ENCODE peak calls at places on chromosomes 2 and 18, in five cellular contexts. J is neuronal stem cell, L is H1, H is H9, W is trophoblast cell. Y is an unnamed sample.

GRCh38 chr18:470661-471501 is 29.6 kb downstream of the COLEC12 start:
- DNase-seq in J (no peak), H (no peak), L (no peak), W (peak), Y (peak)

GRCh38 chr2:113979172-113980128 is 89.6 kb downstream of the ACTR3 start:
- DNase-seq in H (peak), W (peak), L (peak), J (no peak), Y (no peak)

GRCh38 chr18:13319629-13320028 is 101.1 kb downstream of the LDLRAD4 start:
- DNase-seq in W (no peak), L (no peak), H (no peak), J (no peak), Y (no peak)

GRCh38 chr2:68921646-68922045 is 31.0 kb downstream of the GKN2 start:
- DNase-seq in W (no peak), H (no peak), J (no peak), L (no peak), Y (no peak)

GRCh38 chr2:88959480-88960204 is 268.2 kb downstream of the RPIA start:
- DNase-seq in J (no peak), H (no peak), L (no peak), W (peak), Y (no peak)

GRCh38 chr2:98623657-98624056 is 15.3 kb downstream of the UNC50 start:
- DNase-seq in L (no peak), W (no peak), H (no peak), J (no peak), Y (no peak)

GRCh38 chr2:177363332-177363731 is 29.2 kb upstream of the AGPS start:
- DNase-seq in W (no peak), J (no peak), L (no peak), H (no peak), Y (no peak)

GRCh38 chr2:165313448-165313847 is 74.2 kb downstream of the SCN2A start:
- DNase-seq in L (no peak), H (no peak), W (no peak), J (no peak), Y (no peak)

GRCh38 chr2:30915485-30915884 is 108.2 kb upstream of the CAPN13 start:
- DNase-seq in L (peak), W (peak), H (peak), J (peak), Y (no peak)

DNA sequence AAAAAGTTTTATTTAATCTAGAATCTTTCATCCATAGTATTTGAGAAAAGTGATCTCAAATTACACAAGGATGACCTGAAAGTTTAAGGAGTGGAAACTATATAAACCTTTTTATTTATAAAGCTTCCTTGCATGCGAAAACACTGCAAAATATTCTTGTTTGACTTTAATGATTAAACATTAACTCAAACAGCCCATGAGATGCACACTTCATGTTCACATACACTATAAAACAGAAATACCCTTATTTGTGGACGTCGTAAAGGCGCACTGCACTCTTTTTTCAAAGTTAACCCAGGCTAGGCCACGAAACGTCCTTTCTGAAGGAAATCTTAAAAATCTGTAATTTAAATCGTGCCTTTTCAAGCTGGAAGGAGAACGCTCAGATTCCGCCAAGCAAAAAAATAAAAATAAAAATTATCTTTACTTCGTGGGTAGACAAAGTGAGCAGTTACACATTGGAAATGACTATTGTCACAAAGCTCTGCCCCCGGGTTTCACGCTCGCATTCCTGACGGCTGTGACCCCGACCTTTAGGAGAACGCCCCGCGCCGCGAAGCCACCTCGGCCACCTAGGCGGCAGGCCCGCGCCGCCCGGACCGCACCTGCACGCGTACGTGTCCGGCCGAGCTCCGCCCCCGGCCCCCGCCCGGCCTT is 723 bp downstream of the FAM168B start:
- DNase-seq in W (no peak), L (no peak), J (no peak), H (no peak), Y (peak)
- H2BK12ac ChIP-seq in W (no peak), L (no peak), J (no peak), H (no peak), Y (peak)

DNA sequence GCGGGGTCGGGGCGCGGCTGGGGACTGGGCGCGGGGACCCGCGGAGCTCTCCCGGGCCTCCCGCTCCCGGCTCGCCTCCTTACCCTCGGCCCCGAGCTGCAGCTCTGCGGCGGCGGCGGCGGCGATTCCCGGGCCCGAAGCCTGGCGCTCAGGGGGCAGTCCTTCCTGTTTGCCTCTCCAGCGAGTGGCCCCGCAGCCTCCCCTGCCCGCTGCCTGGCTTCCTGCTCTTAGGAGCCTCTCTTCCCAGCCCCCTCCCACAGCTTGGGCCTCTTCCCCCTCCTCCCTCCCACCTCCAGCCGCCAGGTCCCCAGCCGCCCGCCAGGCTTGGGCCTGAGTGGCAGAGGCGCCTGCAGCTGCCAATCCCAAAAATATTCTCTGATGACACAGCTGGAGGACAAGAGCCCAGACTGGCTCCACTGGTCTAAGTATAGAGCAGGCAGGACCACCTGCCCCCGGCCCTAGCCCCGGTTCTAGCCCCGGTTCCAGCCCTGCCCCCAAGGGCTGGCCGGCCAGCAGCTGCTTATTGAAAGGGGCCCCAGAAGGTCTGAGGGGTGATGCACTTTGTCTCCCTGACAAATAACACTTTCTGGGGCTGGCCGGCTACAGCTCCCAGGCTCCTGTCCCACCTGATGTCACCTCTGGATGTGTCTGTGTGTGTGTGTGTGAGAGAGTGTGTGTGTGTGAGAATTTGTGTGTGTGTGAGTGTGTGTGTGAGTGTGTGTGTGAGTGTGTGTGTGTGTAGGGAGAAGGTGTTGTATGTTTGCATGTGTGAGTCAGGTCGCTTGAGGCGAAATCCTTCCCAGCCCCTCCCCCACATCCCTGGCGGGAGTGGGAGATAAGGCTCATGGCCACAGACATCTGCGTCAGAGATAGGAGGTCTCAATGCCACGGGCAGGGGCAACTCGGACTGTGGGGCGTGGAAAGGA is at the start of gene OBSL1:
- DNase-seq in L (peak), W (peak), J (peak), H (peak), Y (peak)
- H2BK12ac ChIP-seq in L (peak), W (peak), J (peak), H (no peak), Y (peak)

DNA sequence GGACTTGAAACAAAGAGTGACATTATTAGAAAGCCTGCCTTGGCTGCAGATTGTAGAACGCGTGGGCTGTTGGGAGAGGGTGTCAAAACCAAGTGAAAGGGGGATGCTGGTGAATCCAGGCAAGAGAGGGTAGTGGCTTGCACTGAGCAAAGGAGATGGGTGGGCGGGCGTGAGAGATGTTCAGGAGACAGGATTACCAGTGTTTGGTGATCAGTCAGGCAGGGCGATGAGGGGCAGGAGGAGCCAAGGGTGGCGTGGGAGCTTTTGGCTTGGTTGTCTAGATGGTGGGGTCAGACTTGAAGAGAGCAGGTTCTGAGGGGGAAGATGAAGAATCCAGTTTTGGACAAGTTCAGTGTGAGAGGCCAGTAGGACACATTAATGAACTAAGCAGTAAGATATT is 154.1 kb downstream of the DYSF start:
- DNase-seq in J (no peak), L (peak), W (no peak), H (peak), Y (no peak)
- H2BK12ac ChIP-seq in J (no peak), L (no peak), W (no peak), H (no peak), Y (no peak)

DNA sequence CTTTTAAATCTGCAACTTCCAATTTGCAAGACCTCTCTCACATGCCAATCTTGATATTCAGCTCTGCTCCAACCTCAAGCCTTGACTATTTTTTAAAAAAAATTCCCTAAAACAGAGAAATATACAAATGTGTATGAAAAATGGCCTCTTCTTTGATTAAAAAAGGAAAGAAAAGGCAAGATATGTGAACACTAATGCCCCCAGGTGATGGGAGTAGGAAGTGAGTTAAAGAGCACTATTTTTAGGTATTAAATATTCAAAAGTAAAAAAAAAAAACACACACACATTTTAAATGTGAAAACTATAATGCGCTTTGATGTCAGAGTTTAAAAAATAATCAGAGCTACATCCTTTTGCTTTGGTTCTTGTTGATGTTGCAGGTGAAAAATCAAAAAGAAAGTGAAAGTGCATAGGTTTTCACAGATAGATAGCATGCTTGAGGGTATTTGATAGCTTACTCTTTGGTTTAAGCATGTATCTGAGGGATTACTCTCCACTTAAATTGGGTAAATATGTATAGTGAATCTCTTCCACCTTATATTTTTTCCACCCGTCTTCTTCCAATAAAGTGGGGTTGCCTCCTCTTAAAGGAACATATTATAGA is 406.0 kb upstream of the POU3F3 start:
- DNase-seq in H (no peak), J (no peak), W (no peak), L (no peak), Y (no peak)
- H2BK12ac ChIP-seq in H (no peak), J (no peak), W (no peak), L (no peak), Y (no peak)